ENCODE peak calls at places on chromosome 15, in four cellular contexts. B, X, A and M are unnamed samples.

GRCh38 chr15:72153269-72153668 is 35.1 kb downstream of the SENP8 start:
- DNase-seq in A (no peak), B (no peak), X (no peak), M (no peak)

GRCh38 chr15:78446551-78446950 is 8.5 kb downstream of the IREB2 start:
- DNase-seq in A (no peak), B (no peak), X (no peak), M (no peak)

GRCh38 chr15:41940441-41940857 is 31.9 kb downstream of the EHD4 start:
- DNase-seq in A (no peak), B (no peak), X (no peak), M (no peak)

GRCh38 chr15:77617507-77618285 is 15.0 kb downstream of the LINGO1 start:
- DNase-seq in B (peak), A (peak), X (no peak), M (no peak)

GRCh38 chr15:77482570-77482969 is 61.9 kb downstream of the HMG20A start:
- DNase-seq in X (no peak), B (no peak), A (no peak), M (no peak)

GRCh38 chr15:29480278-29480677 is 210.7 kb upstream of the NSMCE3 start:
- DNase-seq in B (no peak), A (no peak), X (no peak), M (no peak)

GRCh38 chr15:65021475-65021874 is 8.0 kb downstream of the MTFMT start:
- DNase-seq in B (no peak), A (no peak), X (no peak), M (no peak)

GRCh38 chr15:60155661-60156060 is 151.6 kb downstream of the FOXB1 start:
- DNase-seq in B (no peak), X (no peak), A (no peak), M (no peak)

GRCh38 chr15:55319537-55320325 is 709 bp downstream of the PIGB start:
- DNase-seq in X (peak), B (peak), A (peak), M (no peak)
- TF ChIP-seq SPI1 in X (no peak), B (no peak), A (no peak), M (no peak)

DNA sequence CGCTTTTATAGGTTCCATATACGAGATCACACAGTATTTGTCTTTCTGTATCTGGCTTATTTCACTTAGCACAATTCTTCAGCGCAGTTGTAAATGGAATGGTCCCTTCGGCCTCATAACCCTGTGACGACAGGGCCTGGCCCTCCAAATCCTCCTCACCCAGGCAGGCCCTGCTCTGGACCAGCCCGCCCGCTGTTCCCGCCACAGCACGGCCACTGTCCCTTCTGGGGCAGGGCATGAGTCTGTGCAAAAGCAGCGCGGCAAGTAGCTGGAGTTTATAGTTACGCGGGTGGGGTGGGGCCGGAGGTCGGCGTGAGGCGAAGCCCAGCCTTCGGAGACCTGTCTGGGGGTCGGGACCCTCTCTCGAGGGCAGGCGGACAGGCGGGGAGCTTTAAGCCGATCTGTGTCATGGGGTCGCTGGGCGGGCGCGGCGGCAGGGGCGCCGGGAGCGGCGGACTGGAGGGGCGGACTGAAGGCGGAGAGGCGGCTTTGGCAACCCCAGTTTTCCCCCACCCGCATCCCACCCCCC is 543 bp downstream of the ARPIN start:
- DNase-seq in A (no peak), B (no peak), X (no peak), M (no peak)
- TF ChIP-seq SPI1 in A (no peak), B (no peak), X (no peak), M (no peak)

DNA sequence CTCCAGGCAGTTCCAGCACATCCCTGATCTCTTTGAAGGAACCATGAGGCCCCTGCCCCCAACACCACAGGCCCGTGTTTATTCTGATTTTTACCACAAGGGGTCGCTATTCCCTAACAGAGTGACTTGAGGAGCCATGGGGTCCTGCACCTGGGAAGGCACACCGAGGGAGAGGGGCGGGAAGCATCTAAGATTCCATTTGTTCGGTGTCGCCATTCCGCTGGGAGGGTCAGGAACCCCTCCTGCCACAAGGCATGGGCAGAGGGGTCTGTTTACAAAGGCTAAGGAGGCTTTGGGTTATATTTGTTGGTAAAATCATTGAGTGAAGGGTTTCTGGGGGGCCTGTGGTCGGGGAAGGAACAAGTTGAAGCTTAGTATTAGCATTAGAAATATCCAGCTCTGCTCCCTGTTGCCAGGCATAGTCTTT is 77.1 kb downstream of the WDR76 start:
- DNase-seq in X (peak), B (peak), A (peak), M (peak)
- TF ChIP-seq SPI1 in X (no peak), B (no peak), A (no peak), M (no peak)

GRCh38 chr15:57537951-57538506 is 53.7 kb upstream of the MYZAP start:
- DNase-seq in X (no peak), A (no peak), B (no peak), M (no peak)
- TF ChIP-seq SPI1 in X (no peak), A (no peak), B (no peak), M (no peak)

DNA sequence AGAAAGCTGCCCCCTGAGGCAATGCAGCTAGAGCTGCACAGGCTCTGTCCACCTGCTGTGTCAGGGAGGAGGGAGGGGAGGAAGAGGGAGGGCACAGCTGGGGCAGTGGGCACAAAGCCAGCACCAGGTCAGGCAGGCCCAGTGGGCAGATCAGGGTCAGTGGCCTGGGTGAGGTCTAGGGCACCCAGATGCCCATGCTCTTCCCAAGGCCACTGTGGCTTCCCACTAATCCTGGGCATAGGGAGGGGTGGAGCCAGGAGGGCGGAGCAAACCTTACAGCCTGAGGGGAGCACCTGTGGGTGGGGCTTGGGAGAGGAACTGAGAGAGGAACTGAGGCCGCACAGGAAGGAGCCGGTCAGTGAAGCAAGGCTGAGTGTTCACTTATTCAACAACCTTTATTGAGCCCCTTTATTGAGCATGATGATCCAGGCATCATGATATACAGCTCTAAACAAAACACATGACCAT is 55.1 kb downstream of the RHCG start:
- DNase-seq in X (peak), B (peak), A (no peak), M (peak)
- TF ChIP-seq SPI1 in X (peak), B (peak), A (peak), M (peak)

DNA sequence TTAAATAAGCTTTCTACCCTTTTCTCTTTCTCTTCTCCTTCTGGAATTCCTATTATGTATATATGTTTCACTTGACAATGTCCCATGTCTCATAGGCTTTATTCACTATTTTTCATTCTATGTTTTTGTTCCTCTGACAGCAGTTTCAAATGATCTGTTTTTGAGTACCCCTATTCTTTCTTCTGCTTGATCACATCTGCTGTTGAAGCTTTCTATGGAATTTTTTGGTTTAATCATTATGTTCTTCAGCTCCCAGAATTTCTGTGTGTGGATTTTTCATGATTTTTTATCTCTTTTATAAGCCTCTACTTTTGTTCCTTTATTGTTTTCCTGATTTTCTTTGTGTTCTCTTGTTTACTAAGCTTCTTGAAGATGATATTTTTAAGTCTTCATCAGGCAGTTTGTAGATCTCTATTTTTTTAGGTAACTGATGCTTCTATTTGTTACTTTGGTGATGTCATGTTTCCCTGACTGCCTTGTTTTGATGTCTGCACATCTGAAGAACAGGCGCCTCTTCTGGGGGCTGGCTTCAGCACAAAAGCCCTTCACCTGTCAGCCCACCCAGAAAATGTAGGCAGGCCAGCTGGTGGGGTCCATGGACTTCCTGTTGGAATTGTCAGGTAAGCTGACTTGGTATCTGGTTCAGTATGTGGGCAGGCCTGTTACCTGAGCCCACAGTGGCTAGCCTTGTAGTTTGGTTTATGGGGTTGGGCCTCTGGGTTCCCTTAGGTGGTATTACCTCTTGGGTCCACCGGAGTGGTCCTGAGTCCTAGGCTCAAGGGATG is 15.8 kb downstream of the FAM227B start:
- DNase-seq in X (no peak), B (no peak), A (no peak), M (no peak)
- TF ChIP-seq SPI1 in X (no peak), B (no peak), A (no peak), M (no peak)

GRCh38 chr15:62430552-62430951 is 265.5 kb upstream of the C2CD4B start:
- DNase-seq in X (no peak), A (no peak), B (no peak), M (no peak)
- TF ChIP-seq SPI1 in X (no peak), A (no peak), B (no peak), M (no peak)

GRCh38 chr15:58361291-58361759 is 70.5 kb upstream of the LIPC start:
- DNase-seq in B (peak), A (no peak), X (no peak), M (no peak)

GRCh38 chr15:58355352-58355964 is 76.3 kb upstream of the LIPC start:
- DNase-seq in X (no peak), B (no peak), A (no peak), M (no peak)

GRCh38 chr15:58355965-58356358 is 75.8 kb upstream of the LIPC start:
- DNase-seq in A (no peak), B (no peak), X (no peak), M (no peak)

GRCh38 chr15:58360421-58361090 is 71.2 kb upstream of the LIPC start:
- DNase-seq in A (no peak), B (no peak), X (no peak), M (no peak)

GRCh38 chr15:58357529-58358476 is 74.0 kb upstream of the LIPC start:
- DNase-seq in X (no peak), A (no peak), B (no peak), M (no peak)
- TF ChIP-seq SPI1 in X (no peak), A (no peak), B (no peak), M (no peak)

DNA sequence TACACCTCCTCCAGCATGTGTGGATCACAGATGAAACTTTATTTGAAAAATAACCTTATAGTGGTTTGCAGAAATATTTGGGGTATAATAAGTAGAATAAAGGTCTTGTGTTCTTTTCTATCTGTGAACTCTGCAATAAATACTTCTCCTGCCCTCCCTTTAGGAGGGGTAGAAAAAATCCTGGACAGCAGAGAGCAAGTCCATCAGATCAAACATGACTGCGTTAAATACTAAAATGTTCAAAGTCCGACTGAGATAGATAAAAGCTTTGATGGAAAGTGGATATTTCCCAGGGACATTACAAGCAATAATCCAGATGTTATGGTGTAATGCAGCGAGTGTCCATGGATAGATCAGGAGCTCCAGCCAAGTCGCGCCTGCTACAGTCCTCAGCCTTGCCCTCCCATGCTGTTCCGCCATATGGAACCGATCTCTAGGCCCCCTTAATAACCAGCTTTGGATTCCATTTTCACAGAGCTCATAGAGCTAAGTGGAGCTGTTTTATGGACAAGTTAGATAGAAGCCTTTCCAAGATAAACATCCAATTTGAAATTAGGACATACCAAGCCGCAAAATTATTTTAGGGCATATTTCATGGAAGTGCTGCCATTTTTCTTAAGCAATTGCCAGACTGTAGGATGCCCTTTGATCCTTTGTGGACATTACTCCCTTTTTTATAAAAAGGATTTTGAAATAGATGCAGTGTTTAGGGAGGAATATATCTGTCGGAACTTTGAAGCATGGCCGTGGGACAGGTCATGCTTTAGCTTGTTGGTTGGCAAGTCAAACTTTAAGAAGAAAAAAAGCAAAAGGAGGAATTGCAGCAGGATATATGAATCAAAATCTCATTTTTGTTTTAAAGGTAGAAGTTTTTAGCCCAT is 121.8 kb downstream of the MCTP2 start:
- DNase-seq in A (no peak), B (no peak), X (no peak), M (no peak)
- TF ChIP-seq SPI1 in A (no peak), B (no peak), X (no peak), M (no peak)

GRCh38 chr15:26848498-26848897 is 18.4 kb upstream of the GABRA5 start:
- DNase-seq in B (no peak), A (no peak), X (no peak), M (no peak)
- TF ChIP-seq SPI1 in B (peak), A (no peak), X (no peak), M (no peak)